ENCODE peak calls at places on chromosomes 6 and 20, in five cellular contexts. O is CD4-positive, alpha-beta T cell; E is activated B cell treated with CpG ODN at 0.5 μM for 24 hours; S is GM10248; N is heart left ventricle. F is an unnamed sample.

GRCh38 chr20:3010985-3011723 is 32.3 kb upstream of the GNRH2 start:
- DNase-seq in N (no peak), S (no peak), O (no peak), E (no peak), F (peak)

GRCh38 chr6:42923656-42924055 is 5.6 kb upstream of the CNPY3 start:
- DNase-seq in N (no peak), O (no peak), S (no peak), E (no peak), F (no peak)

GRCh38 chr20:63544958-63545516 is 2.5 kb downstream of the SRMS start:
- DNase-seq in S (no peak), E (no peak), O (no peak), N (no peak), F (peak)

GRCh38 chr6:33656844-33657243 is 35.7 kb downstream of the ITPR3 start:
- DNase-seq in E (no peak), N (no peak), S (no peak), O (no peak), F (no peak)

GRCh38 chr6:108835218-108835850 is 12.9 kb upstream of the ARMC2 start:
- DNase-seq in N (peak), O (peak), S (peak), E (peak), F (peak)

GRCh38 chr6:108359901-108360882 is 65.3 kb downstream of the AFG1L start:
- DNase-seq in S (no peak), E (no peak), N (no peak), O (no peak), F (no peak)

GRCh38 chr20:4809707-4810106 is 88.0 kb downstream of the PRND start:
- DNase-seq in N (no peak), O (no peak), E (no peak), S (no peak), F (no peak)

GRCh38 chr20:23668477-23668951 is 20.3 kb downstream of the CST4 start:
- DNase-seq in E (no peak), N (peak), S (peak), O (peak), F (peak)

GRCh38 chr20:9617940-9618339 is 103.5 kb downstream of the LAMP5 start:
- DNase-seq in N (no peak), S (no peak), E (no peak), O (no peak), F (peak)

GRCh38 chr6:106125925-106126435 is 39.8 kb downstream of the PRDM1 start:
- DNase-seq in E (no peak), O (no peak), S (peak), N (no peak), F (no peak)

GRCh38 chr6:99822741-99823512 is 171.1 kb downstream of the MCHR2 start:
- DNase-seq in N (no peak), S (peak), E (no peak), O (no peak), F (peak)

GRCh38 chr6:121430514-121431460 is 4.7 kb upstream of the GJA1 start:
- DNase-seq in N (no peak), E (no peak), S (no peak), O (no peak), F (peak)

GRCh38 chr6:139482184-139482751 is 107.8 kb upstream of the CITED2 start:
- DNase-seq in N (no peak), S (no peak), E (no peak), O (no peak), F (no peak)

GRCh38 chr6:139486476-139486799 is 112.0 kb upstream of the CITED2 start:
- DNase-seq in E (no peak), N (no peak), S (no peak), O (no peak), F (no peak)

GRCh38 chr6:139483082-139483481 is 108.6 kb upstream of the CITED2 start:
- DNase-seq in N (no peak), S (no peak), O (no peak), E (no peak), F (no peak)

GRCh38 chr6:139485742-139486475 is 111.5 kb upstream of the CITED2 start:
- DNase-seq in E (no peak), N (no peak), O (no peak), S (no peak), F (no peak)

DNA sequence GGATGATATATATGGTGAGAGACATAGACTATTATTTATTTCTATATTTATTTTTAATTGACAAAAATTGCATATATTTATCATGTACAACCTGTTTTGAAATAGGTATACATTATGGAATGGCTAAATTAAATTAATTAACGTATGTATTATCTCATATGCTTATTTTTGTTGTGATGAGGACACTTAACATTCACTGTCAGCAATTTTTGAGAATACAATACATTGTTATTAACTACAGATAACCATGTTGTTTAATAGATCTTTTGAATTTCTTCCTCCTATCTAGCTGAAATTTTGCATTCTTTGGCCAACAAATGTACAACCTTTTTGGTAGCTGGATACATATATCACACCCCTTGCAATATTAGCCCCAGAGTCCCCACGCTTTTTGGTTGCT is 110.7 kb upstream of the CITED2 start:
- DNase-seq in O (no peak), E (no peak), N (no peak), S (no peak), F (no peak)
- TF ChIP-seq CTCF in O (no peak), E (no peak), N (no peak), S (no peak), F (no peak)

GRCh38 chr6:149823013-149823412 is 41.1 kb downstream of the LRP11 start:
- DNase-seq in S (no peak), N (no peak), E (no peak), O (no peak), F (no peak)
- TF ChIP-seq CTCF in S (no peak), N (no peak), E (no peak), O (no peak), F (no peak)

GRCh38 chr20:32437391-32438074 is 79.4 kb downstream of the ASXL1 start:
- DNase-seq in O (no peak), N (no peak), E (no peak), S (no peak), F (peak)
- TF ChIP-seq CTCF in O (peak), N (no peak), E (no peak), S (no peak), F (peak)

GRCh38 chr20:31606678-31606927 is 1.5 kb downstream of the ID1 start:
- DNase-seq in E (no peak), N (no peak), S (no peak), O (no peak), F (no peak)

GRCh38 chr20:31605031-31605901 is at the start of gene ID1:
- DNase-seq in O (peak), N (peak), S (peak), E (peak), F (peak)

GRCh38 chr20:31604567-31605030 is 490 bp upstream of the ID1 start:
- DNase-seq in S (no peak), E (no peak), N (no peak), O (no peak), F (no peak)

GRCh38 chr20:31606928-31607639 is 2.0 kb downstream of the ID1 start:
- DNase-seq in O (no peak), S (no peak), E (no peak), N (peak), F (peak)

DNA sequence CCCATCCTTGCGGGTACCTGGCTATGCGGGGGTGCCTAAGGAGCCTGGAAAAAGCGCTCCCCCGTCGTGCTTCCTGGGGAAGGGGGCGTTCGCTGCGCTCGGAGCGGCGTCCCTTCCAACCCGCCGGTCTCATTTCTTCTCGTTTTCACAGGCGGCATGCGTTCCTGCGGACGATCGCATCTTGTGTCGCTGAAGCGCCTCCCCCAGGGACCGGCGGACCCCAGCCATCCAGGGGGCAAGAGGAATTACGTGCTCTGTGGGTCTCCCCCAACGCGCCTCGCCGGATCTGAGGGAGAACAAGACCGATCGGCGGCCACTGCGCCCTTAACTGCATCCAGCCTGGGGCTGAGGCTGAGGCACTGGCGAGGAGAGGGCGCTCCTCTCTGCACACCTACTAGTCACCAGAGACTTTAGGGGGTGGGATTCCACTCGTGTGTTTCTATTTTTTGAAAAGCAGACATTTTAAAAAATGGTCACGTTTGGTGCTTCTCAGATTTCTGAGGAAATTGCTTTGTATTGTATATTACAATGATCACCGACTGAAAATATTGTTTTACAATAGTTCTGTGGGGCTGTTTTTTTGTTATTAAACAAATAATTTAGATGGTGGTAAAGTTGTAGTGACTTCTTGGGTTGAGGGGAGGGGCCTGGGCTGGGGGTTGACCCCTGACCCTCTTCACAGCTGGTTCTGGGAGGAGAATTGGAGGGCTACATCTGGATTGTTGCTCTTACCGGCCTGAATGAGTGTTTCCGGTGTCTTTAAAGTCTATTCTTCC is 1.0 kb downstream of the ID1 start:
- DNase-seq in S (no peak), O (peak), N (peak), E (peak), F (peak)
- TF ChIP-seq CTCF in S (no peak), O (no peak), N (no peak), E (no peak), F (no peak)

F was measured in MCF 10A.